ENCODE peak calls at places on chromosomes 11 and 22, in five cellular contexts. One of them, this sample, is unnamed.
A peak's percentile ranks its signal among the peaks of the same experiment; 100 is the strongest.

GRCh38 chr22:24423519-24424000 is 3.8 kb upstream of the ADORA2A start:
- DNase-seq in mesendoderm: peak; percentile 42
- DNase-seq in IMR-90: no peak
- DNase-seq in mesenchymal stem cell: no peak
- DNase-seq in trophoblast cell: no peak
- DNase-seq in this sample: peak; percentile 57

GRCh38 chr11:9861860-9862725 is 198.2 kb downstream of the SWAP70 start:
- DNase-seq in mesendoderm: peak; percentile 88
- DNase-seq in IMR-90: peak; percentile 75
- DNase-seq in mesenchymal stem cell: peak; percentile 64
- DNase-seq in trophoblast cell: peak; percentile 41
- DNase-seq in this sample: peak; percentile 44

GRCh38 chr11:16791494-16791961 is 53.1 kb downstream of the C11orf58 start:
- DNase-seq in mesendoderm: peak; percentile 22
- DNase-seq in IMR-90: peak; percentile 95
- DNase-seq in mesenchymal stem cell: peak; percentile 96
- DNase-seq in trophoblast cell: peak; percentile 67
- DNase-seq in this sample: no peak

GRCh38 chr22:23912293-23912903 is 18.2 kb downstream of the MIF start:
- DNase-seq in mesendoderm: no peak
- DNase-seq in IMR-90: no peak
- DNase-seq in mesenchymal stem cell: no peak
- DNase-seq in trophoblast cell: no peak
- DNase-seq in this sample: no peak

GRCh38 chr11:77407613-77408012 is 66.3 kb downstream of the PAK1 start:
- DNase-seq in mesendoderm: peak; percentile 37
- DNase-seq in IMR-90: peak; percentile 92
- DNase-seq in mesenchymal stem cell: peak; percentile 78
- DNase-seq in trophoblast cell: no peak
- DNase-seq in this sample: no peak

GRCh38 chr22:43449205-43449830 is 37.5 kb downstream of the MPPED1 start:
- DNase-seq in mesendoderm: peak; percentile 37
- DNase-seq in IMR-90: no peak
- DNase-seq in mesenchymal stem cell: no peak
- DNase-seq in trophoblast cell: no peak
- DNase-seq in this sample: no peak

GRCh38 chr11:8266246-8267241 is 2.9 kb upstream of the LMO1 start:
- DNase-seq in mesendoderm: no peak
- DNase-seq in IMR-90: no peak
- DNase-seq in mesenchymal stem cell: no peak
- DNase-seq in trophoblast cell: no peak
- DNase-seq in this sample: no peak

GRCh38 chr11:102553835-102554282 is 23.3 kb upstream of the MMP7 start:
- DNase-seq in mesendoderm: no peak
- DNase-seq in IMR-90: no peak
- DNase-seq in mesenchymal stem cell: no peak
- DNase-seq in trophoblast cell: no peak
- DNase-seq in this sample: no peak

GRCh38 chr11:68965901-68966868 is 14.6 kb downstream of the MRGPRD start:
- DNase-seq in mesendoderm: no peak
- DNase-seq in IMR-90: no peak
- DNase-seq in mesenchymal stem cell: no peak
- DNase-seq in trophoblast cell: no peak
- DNase-seq in this sample: no peak

GRCh38 chr11:28512143-28512756 is 404.1 kb downstream of the METTL15 start:
- DNase-seq in mesendoderm: no peak
- DNase-seq in IMR-90: no peak
- DNase-seq in mesenchymal stem cell: no peak
- DNase-seq in trophoblast cell: no peak
- DNase-seq in this sample: no peak

GRCh38 chr11:103673773-103674172 is 362.7 kb upstream of the DDI1 start:
- DNase-seq in mesendoderm: no peak
- DNase-seq in IMR-90: peak; percentile 71
- DNase-seq in mesenchymal stem cell: peak; percentile 43
- DNase-seq in trophoblast cell: no peak
- DNase-seq in this sample: no peak

GRCh38 chr22:49235463-49236300 is 592.0 kb downstream of the BRD1 start:
- DNase-seq in mesendoderm: peak; percentile 64
- DNase-seq in IMR-90: no peak
- DNase-seq in mesenchymal stem cell: no peak
- DNase-seq in trophoblast cell: no peak
- DNase-seq in this sample: no peak

GRCh38 chr11:723120-723883 is 17.3 kb downstream of the EPS8L2 start:
- DNase-seq in mesendoderm: no peak
- DNase-seq in IMR-90: peak; percentile 68
- DNase-seq in mesenchymal stem cell: peak; percentile 64
- DNase-seq in trophoblast cell: no peak
- DNase-seq in this sample: no peak

GRCh38 chr22:44085743-44086741 is 61.9 kb downstream of the PARVB start:
- DNase-seq in mesendoderm: peak; percentile 66
- DNase-seq in IMR-90: peak; percentile 53
- DNase-seq in mesenchymal stem cell: peak; percentile 39
- DNase-seq in trophoblast cell: no peak
- DNase-seq in this sample: no peak

GRCh38 chr11:16280256-16280682 is 76.1 kb downstream of the SOX6 start:
- DNase-seq in mesendoderm: no peak
- DNase-seq in IMR-90: no peak
- DNase-seq in mesenchymal stem cell: no peak
- DNase-seq in trophoblast cell: no peak
- DNase-seq in this sample: no peak

GRCh38 chr22:31662668-31663037 is 638 bp upstream of the PISD start:
- DNase-seq in mesendoderm: no peak
- DNase-seq in IMR-90: no peak
- DNase-seq in mesenchymal stem cell: no peak
- DNase-seq in trophoblast cell: no peak
- DNase-seq in this sample: no peak

GRCh38 chr22:38189104-38189503 is 7.5 kb upstream of the PLA2G6 start:
- DNase-seq in mesendoderm: no peak
- DNase-seq in IMR-90: no peak
- DNase-seq in mesenchymal stem cell: no peak
- DNase-seq in trophoblast cell: no peak
- DNase-seq in this sample: no peak

GRCh38 chr22:38186429-38186828 is 4.8 kb upstream of the PLA2G6 start:
- DNase-seq in mesendoderm: no peak
- DNase-seq in IMR-90: no peak
- DNase-seq in mesenchymal stem cell: peak; percentile 80
- DNase-seq in trophoblast cell: peak; percentile 90
- DNase-seq in this sample: no peak

GRCh38 chr22:38184788-38185187 is 3.2 kb upstream of the PLA2G6 start:
- DNase-seq in mesendoderm: no peak
- DNase-seq in IMR-90: no peak
- DNase-seq in mesenchymal stem cell: no peak
- DNase-seq in trophoblast cell: no peak
- DNase-seq in this sample: no peak

GRCh38 chr22:38190581-38190980 is 9.0 kb upstream of the PLA2G6 start:
- DNase-seq in mesendoderm: no peak
- DNase-seq in IMR-90: no peak
- DNase-seq in mesenchymal stem cell: no peak
- DNase-seq in trophoblast cell: no peak
- DNase-seq in this sample: no peak

DNA sequence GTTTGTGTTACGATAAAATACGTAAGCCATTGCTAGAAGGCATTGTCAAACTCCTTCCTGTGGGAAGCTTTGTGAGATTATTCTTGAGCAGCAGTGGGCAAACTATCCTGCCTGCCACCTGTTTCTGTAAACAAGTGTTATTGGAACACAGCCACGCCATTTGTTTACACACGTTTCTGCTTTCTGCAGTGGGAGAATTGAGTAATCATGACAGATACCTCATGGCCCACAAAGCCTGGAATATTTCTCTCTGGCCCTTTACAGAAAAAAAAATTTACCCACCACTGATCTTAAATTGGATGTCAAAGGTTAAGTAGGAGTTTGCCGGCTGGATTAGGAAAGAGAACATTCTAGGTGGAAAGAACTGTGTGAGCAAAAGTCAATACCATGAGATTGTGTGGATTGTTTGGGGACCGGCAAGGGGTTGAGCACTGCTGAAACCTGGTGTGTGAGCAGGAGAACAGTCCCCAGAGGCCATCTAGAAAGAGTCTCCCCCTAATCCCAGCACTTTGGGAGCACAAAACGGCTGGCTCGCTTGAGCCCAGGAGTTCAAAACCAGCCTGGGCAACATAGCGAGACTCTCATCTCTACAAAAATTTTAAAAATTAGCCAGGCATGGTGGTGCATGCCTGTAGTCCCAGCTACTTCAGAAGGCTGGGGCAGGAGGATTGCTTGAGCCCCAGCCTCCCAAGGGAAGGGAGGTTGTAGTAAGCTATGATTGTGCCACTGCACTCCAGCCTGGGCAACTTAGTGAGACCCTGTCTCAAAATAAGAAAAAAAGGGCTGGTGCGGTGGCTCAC is 6.0 kb upstream of the PLA2G6 start:
- DNase-seq in mesendoderm: no peak
- DNase-seq in IMR-90: peak; percentile 71
- DNase-seq in mesenchymal stem cell: peak; percentile 92
- DNase-seq in trophoblast cell: no peak
- DNase-seq in this sample: no peak
- H3K4ac ChIP-seq in mesendoderm: no peak overlapping the region
- H3K4ac ChIP-seq in IMR-90: no peak overlapping the region
- H3K4ac ChIP-seq in mesenchymal stem cell: no peak overlapping the region
- H3K4ac ChIP-seq in trophoblast cell: no peak overlapping the region
- H3K4ac ChIP-seq in this sample: no peak overlapping the region

DNA sequence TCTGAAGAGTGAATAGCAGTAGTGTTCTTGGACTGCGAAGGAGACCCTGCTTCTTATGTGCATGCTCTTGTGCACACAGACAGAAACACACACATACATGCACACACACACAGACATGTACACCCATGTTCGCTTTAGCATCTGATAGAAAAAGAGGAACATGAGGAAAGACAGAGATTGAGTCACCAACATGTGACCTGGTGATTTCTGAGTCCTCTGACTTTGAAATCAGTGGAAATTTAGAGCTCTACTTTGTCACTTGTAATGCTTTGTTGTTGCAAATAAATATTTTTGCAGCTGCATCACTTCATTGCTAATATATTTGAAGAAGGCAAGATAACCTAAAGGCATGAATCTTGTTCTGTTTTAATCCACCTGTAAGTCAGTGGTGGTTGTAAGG is 23.8 kb downstream of the CD44 start:
- DNase-seq in mesendoderm: no peak
- DNase-seq in IMR-90: peak; percentile 47
- DNase-seq in mesenchymal stem cell: peak; percentile 81
- DNase-seq in trophoblast cell: peak; percentile 40
- DNase-seq in this sample: no peak
- H3K4me1 ChIP-seq in mesendoderm: peaks cover 37% of the 10 kb centered on the region
- H3K4me1 ChIP-seq in IMR-90: peaks cover 64% of the 10 kb centered on the region
- H3K4me1 ChIP-seq in mesenchymal stem cell: peaks cover 32% of the 10 kb centered on the region
- H3K4me1 ChIP-seq in trophoblast cell: peaks cover 19% of the 10 kb centered on the region
- H3K4me1 ChIP-seq in this sample: peaks cover 24% of the 10 kb centered on the region

DNA sequence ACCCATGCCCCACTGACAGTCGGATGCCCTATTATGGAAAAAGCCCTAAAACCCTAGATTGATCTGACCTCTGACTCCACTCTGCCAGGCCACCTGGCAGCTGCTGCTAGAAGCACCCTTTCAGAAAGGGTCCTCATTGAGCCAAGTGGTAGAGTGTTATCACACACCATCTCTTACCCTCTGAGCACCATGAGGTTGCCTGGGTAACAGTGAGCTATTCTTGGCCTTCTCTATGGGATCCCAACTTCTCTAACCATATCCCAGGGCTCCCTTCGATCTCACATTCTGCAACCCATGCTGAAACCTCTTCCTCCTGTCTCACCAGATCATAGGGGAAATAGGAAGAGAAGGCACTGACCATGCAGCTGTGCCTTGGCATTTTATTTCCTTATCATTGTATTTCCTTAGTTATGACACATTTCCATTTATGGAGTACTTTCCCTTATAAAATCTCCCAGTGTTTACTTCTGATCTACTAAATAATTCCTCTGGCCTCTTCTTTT is 52.7 kb downstream of the MPPED2 start:
- DNase-seq in mesendoderm: peak; percentile 60
- DNase-seq in IMR-90: no peak
- DNase-seq in mesenchymal stem cell: no peak
- DNase-seq in trophoblast cell: no peak
- DNase-seq in this sample: no peak
- H3K4ac ChIP-seq in mesendoderm: no peak overlapping the region
- H3K4ac ChIP-seq in IMR-90: no peak overlapping the region
- H3K4ac ChIP-seq in mesenchymal stem cell: no peak overlapping the region
- H3K4ac ChIP-seq in trophoblast cell: no peak overlapping the region
- H3K4ac ChIP-seq in this sample: no peak overlapping the region

DNA sequence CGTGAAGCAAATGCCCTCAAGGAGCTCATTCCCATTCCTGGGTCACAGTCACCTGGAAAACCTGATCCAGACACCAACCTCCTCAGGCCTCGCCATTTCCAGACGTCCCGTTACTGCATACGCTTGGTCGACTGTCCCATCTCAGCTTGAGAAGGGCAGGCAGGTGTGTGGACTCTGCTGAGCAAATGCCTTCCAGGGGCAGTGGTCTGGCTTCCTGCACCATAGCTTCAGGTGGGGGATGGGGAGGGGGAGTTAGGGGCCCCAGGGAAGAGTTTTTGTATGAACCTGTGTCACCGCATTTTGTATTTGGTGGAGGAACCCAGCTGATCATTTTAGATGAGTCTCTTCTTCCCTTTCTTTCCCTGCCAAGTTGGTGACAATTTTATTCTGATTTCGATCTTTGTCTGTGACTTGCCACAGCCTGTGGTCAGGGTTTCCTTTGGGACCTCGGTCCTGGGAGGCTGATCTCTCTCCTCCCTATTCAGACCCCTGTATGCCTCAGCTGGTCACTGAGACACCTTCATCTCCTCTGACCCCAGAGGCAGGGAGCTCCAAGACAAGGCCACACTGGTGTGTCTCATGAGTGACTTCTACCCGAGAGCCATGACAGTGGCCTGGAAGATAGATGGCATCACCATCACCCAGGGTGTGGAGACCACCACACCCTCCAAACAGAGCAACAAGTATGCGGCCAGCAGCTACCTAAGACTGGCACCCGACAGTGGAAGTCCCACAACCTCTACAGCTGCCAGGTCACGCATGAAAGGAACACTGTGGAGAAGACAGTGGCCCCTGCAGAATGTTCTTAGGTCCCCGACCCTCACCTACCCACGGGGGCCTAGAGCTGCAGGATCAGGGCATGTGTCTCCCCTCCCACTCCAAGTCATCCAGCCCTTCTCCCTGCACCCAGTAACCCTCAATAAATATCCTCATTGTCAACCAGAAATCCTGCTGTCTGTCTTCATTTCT is 22.9 kb downstream of the IGLL5 start:
- DNase-seq in mesendoderm: no peak
- DNase-seq in IMR-90: no peak
- DNase-seq in mesenchymal stem cell: no peak
- DNase-seq in trophoblast cell: no peak
- DNase-seq in this sample: no peak
- H3K4me1 ChIP-seq in mesendoderm: no peaks in the 10 kb centered on the region
- H3K4me1 ChIP-seq in IMR-90: no peaks in the 10 kb centered on the region
- H3K4me1 ChIP-seq in mesenchymal stem cell: no peaks in the 10 kb centered on the region
- H3K4me1 ChIP-seq in trophoblast cell: no peaks in the 10 kb centered on the region
- H3K4me1 ChIP-seq in this sample: no peaks in the 10 kb centered on the region